ENCODE peak calls at places on chromosomes 13 and 19, in four cellular contexts. J is neural progenitor cell, S is H9, L is adrenal gland. B is an unnamed sample. For H3K4me1, the result is how much of the 10 kb centered on the place peaks cover.

GRCh38 chr13:112928958-112929777 is 39.8 kb upstream of the MCF2L start:
- DNase-seq in S (no peak), L (peak), J (no peak), B (no peak)

GRCh38 chr13:98536729-98537128 is 40.2 kb downstream of the STK24 start:
- DNase-seq in L (no peak), J (no peak), S (no peak), B (no peak)

GRCh38 chr19:7562646-7563393 is 27.3 kb downstream of the PNPLA6 start:
- DNase-seq in L (no peak), S (peak), J (peak), B (no peak)

GRCh38 chr13:79485014-79485441 is 4.1 kb downstream of the NDFIP2 start:
- DNase-seq in J (no peak), S (no peak), L (peak), B (no peak)

GRCh38 chr19:56538761-56539263 is at the start of gene ZFP28:
- DNase-seq in J (no peak), L (no peak), S (peak), B (peak)

GRCh38 chr13:97559030-97559429 is 125.1 kb downstream of the RAP2A start:
- DNase-seq in L (no peak), J (no peak), S (no peak), B (no peak)

GRCh38 chr19:18526316-18526715 is 4.4 kb upstream of the ELL start:
- DNase-seq in L (no peak), J (no peak), S (no peak), B (no peak)

GRCh38 chr13:39527961-39528720 is 74.9 kb downstream of the LHFPL6 start:
- DNase-seq in L (peak), S (no peak), J (no peak), B (no peak)

GRCh38 chr13:30504081-30504480 is 38.3 kb upstream of the HMGB1 start:
- DNase-seq in L (peak), S (no peak), J (no peak), B (no peak)

GRCh38 chr13:99432637-99433542 is 68.4 kb upstream of the TM9SF2 start:
- DNase-seq in L (peak), S (peak), J (peak), B (peak)

GRCh38 chr19:41887711-41888382 is 4.9 kb downstream of the ARHGEF1 start:
- DNase-seq in J (no peak), S (peak), L (no peak), B (no peak)

GRCh38 chr19:19531951-19532805 is 3.5 kb downstream of the YJEFN3 start:
- DNase-seq in J (peak), L (peak), S (peak), B (peak)

GRCh38 chr13:110683921-110684320 is 22.0 kb downstream of the CARS2 start:
- DNase-seq in L (no peak), S (no peak), J (no peak), B (no peak)

GRCh38 chr19:16249826-16250434 is 52.2 kb downstream of the AP1M1 start:
- DNase-seq in L (no peak), S (no peak), J (no peak), B (no peak)

GRCh38 chr19:17915940-17916593 is 16.7 kb upstream of the CCDC124 start:
- DNase-seq in L (no peak), S (no peak), J (no peak), B (no peak)

GRCh38 chr13:41407380-41407779 is 50.0 kb upstream of the RGCC start:
- DNase-seq in L (no peak), J (no peak), S (no peak), B (no peak)

GRCh38 chr13:51714663-51715168 is 89.2 kb downstream of the DHRS12 start:
- DNase-seq in L (no peak), J (no peak), S (no peak), B (no peak)

GRCh38 chr13:40069173-40070044 is 413.9 kb downstream of the COG6 start:
- DNase-seq in L (peak), J (peak), S (peak), B (peak)

GRCh38 chr19:4710281-4710600 is 13.4 kb downstream of the DPP9 start:
- DNase-seq in J (no peak), S (no peak), L (no peak), B (no peak)

GRCh38 chr19:4709440-4710280 is 14.0 kb downstream of the DPP9 start:
- DNase-seq in J (no peak), L (peak), S (no peak), B (no peak)

GRCh38 chr19:4712771-4713170 is 10.9 kb downstream of the DPP9 start:
- DNase-seq in J (no peak), S (no peak), L (no peak), B (no peak)

GRCh38 chr19:4713384-4713951 is 10.2 kb downstream of the DPP9 start:
- DNase-seq in L (peak), J (no peak), S (no peak), B (peak)

GRCh38 chr19:4711211-4711610 is 12.4 kb downstream of the DPP9 start:
- DNase-seq in L (no peak), S (no peak), J (no peak), B (no peak)
- H3K4me1 ChIP-seq in L (under half), S (under half), J (under half), B (under half)

DNA sequence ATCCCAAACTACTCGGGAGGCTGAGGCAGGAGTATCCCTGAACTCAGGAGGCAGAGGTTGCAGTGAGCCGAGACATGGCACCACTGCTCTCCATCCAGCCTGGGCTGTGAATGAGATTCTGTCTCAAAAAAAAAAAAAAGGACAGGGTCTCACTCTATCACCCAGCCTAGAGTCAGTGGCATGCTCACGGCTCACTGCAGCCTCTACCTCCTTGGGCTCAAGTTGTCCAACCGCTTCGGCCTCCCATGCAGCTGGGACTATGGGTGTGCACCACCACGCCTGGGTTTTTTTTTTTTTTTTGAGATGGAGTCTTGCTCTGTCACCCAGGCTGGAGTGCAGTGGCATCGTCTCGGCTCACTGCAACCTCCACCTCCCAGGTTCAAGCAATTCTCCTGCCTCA is 14.6 kb downstream of the MKNK2 start:
- DNase-seq in J (no peak), S (no peak), L (no peak), B (no peak)
- H3K4me1 ChIP-seq in J (under half), S (under half), L (half or more), B (under half)

DNA sequence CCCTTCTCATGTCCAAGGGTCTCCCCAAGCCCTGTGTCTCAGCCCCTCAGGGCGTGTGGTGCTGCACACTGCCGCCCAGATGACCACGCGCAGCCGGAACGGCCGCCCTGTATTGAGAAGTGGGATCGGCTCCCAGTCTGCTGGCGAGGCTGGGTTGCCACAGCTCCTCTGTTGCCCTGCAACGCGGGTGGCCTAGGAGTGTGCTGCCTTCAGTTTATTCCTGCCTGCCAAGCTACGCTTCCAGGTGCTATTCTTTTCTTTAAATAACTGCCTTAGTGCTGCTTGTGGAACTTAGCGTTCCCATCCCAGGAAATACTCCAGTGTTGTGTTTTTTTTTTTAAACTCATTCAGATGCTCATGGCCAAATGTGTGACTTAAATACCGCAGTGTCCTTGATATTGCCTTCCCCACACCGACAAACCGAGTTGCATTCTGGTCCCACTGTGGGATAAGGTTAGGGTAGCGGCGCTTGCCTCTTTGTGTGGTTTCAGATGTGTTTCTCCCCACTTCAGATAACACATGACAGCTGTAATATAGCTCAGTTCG is 16.6 kb downstream of the ACTN4 start:
- DNase-seq in S (no peak), J (no peak), L (peak), B (peak)
- H3K4me1 ChIP-seq in S (under half), J (half or more), L (half or more), B (half or more)

GRCh38 chr19:13881231-13881691 is 4.3 kb downstream of the NANOS3 start:
- DNase-seq in L (no peak), S (peak), J (peak), B (no peak)

GRCh38 chr19:13882419-13882795 is 5.5 kb downstream of the NANOS3 start:
- DNase-seq in L (no peak), J (no peak), S (no peak), B (no peak)

GRCh38 chr19:13881692-13882418 is 4.9 kb downstream of the NANOS3 start:
- DNase-seq in J (peak), L (no peak), S (no peak), B (no peak)

GRCh38 chr19:13882841-13883240 is 5.9 kb downstream of the NANOS3 start:
- DNase-seq in L (no peak), S (no peak), J (no peak), B (no peak)

GRCh38 chr19:13880059-13880672 is 3.2 kb downstream of the NANOS3 start:
- DNase-seq in L (peak), S (peak), J (peak), B (peak)
- H3K4me1 ChIP-seq in L (under half), S (under half), J (under half), B (under half)

DNA sequence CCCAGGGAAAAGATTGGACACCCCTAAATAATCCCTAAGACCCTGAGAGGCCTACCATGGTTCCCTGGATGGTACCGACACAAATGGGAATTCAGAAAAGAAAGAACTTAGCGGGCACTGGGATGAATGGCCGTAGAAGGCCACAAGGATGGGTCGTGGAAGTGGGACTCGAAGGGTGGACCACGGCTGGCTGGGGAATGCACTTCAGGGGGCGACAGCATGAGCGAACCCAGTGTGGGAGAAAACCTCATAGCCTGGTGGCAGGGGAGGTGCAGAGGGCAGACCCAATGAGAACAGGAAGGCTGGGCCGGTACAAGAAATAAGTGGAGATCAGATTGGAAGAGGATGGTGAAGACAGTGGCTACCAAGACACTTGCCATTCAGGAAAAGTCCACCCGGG is 28.7 kb downstream of the LATS2 start:
- DNase-seq in J (no peak), L (no peak), S (no peak), B (no peak)
- H3K4me1 ChIP-seq in J (under half), L (under half), S (under half), B (half or more)

GRCh38 chr19:2012941-2013682 is 2.4 kb downstream of the BTBD2 start:
- DNase-seq in J (no peak), L (no peak), S (no peak), B (no peak)

GRCh38 chr19:2010135-2010668 is 5.3 kb downstream of the BTBD2 start:
- DNase-seq in J (no peak), S (no peak), L (no peak), B (no peak)

GRCh38 chr19:2014081-2014693 is 1.3 kb downstream of the BTBD2 start:
- DNase-seq in J (no peak), S (no peak), L (no peak), B (no peak)

GRCh38 chr19:2013683-2013961 is 1.9 kb downstream of the BTBD2 start:
- DNase-seq in L (no peak), J (no peak), S (no peak), B (no peak)

DNA sequence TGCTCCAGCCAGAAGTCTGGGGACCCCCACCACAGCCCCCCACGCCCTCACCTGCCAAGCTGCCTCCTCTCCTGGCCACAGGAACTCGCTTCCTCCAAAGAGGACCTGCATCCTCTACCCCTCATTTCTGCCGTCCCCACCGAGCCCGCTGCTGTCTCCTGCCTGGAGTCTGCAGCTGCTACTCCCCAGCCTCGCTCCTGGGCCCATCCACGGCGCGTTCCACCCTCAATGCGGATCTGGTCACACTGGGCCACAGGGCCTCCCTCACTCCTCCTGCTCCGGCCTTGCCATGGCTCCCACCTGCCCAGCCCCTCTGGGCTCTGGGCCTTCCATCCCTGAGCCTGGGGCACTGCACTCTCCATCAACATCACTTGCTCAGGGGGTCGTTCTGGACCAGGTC is 4.3 kb downstream of the BTBD2 start:
- DNase-seq in S (no peak), L (no peak), J (no peak), B (no peak)
- H3K4me1 ChIP-seq in S (under half), L (under half), J (under half), B (under half)

DNA sequence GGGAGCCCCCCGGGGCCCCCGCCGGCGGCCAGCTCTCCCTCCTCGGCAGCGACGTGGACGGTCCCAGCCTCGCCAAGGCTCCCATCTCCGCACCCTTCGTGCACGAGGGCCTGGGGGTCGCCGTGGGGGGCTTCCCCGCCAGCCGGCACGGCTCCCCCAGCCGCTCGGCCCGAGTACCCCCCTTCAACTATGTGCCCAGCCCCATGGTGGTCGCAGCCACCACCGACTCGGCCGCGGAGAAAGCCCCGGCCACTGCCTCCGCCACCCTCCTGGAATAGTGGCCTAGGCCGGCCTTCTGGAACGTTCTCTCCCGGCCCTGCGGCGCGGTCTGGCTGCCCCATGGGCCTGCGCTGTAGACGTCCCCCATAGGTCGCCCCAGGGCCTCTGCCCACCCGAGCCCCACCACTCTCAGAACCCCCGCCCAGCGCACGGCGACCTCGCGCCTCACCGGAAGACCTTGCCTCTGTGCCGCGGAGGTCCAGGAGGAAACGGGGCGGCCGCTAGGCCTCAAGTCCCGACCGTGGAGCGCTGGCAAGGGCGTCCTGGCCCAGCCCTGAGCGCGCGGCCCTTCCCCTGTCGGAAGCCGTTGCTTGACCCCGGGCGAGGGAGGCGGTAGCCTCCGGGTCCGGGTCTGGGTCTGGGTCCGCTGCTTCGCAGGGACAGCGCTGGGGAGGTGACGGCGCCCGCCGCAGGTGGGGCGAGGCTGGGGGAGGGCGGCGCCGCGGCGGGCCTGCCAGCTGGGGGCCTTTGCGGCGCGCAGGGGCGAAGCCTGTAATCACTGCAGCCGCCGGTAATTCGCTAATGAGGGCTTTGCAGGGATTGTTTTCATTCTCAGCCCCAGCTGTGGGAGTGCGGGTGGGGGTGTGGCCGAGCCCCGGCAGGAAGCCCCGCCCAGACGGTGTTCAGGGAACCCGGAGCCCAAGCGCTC is 8.8 kb downstream of the C19orf25 start:
- DNase-seq in J (peak), L (no peak), S (peak), B (no peak)
- H3K4me1 ChIP-seq in J (under half), L (half or more), S (under half), B (half or more)

B was measured in tibial nerve.